ENCODE peak calls at places on chromosomes 12 and 14, in six cellular contexts. B is endothelial cell of umbilical vein, L is A549, O is GM12878, P is K562, K is HepG2. S is an unnamed sample.

GRCh38 chr12:112577473-112578334 is 159.0 kb downstream of the PTPN11 start:
- DNase-seq in B (no peak), L (no peak), O (no peak), P (no peak), K (no peak), S (no peak)

GRCh38 chr12:40104461-40105264 is 1.2 kb downstream of the SLC2A13 start:
- DNase-seq in B (no peak), L (peak), O (no peak), P (peak), K (no peak), S (no peak)

GRCh38 chr14:66359500-66359899 is 126.7 kb upstream of the CCDC196 start:
- DNase-seq in B (peak), L (peak), O (peak), P (peak), K (peak), S (peak)

GRCh38 chr12:3185260-3185870 is 108.2 kb downstream of the TSPAN9 start:
- DNase-seq in B (no peak), L (no peak), O (no peak), P (no peak), K (no peak), S (no peak)

GRCh38 chr12:94098466-94098865 is 49.9 kb upstream of the PLXNC1 start:
- DNase-seq in B (no peak), L (no peak), O (no peak), P (peak), K (no peak), S (no peak)

GRCh38 chr12:30110970-30111586 is 327.3 kb upstream of the TMTC1 start:
- DNase-seq in B (peak), L (no peak), O (no peak), P (no peak), K (no peak), S (no peak)

GRCh38 chr14:105223260-105223659 is 25.1 kb upstream of the BTBD6 start:
- DNase-seq in B (no peak), L (no peak), O (no peak), P (no peak), K (no peak), S (no peak)

GRCh38 chr12:24226745-24227350 is 277.4 kb upstream of the SOX5 start:
- DNase-seq in B (peak), L (no peak), O (no peak), P (peak), K (peak), S (peak)

GRCh38 chr12:78473136-78473535 is 391.4 kb upstream of the SYT1 start:
- DNase-seq in B (peak), L (no peak), O (no peak), P (no peak), K (no peak), S (no peak)

GRCh38 chr12:9796916-9797315 is 30.4 kb upstream of the KLRF1 start:
- DNase-seq in B (peak), L (no peak), O (no peak), P (peak), K (no peak), S (no peak)

GRCh38 chr12:21941522-21942376 is 523 bp upstream of the ABCC9 start:
- DNase-seq in B (peak), L (no peak), O (no peak), P (peak), K (no peak), S (no peak)

GRCh38 chr12:51591020-51591901 is at the start of gene SCN8A:
- DNase-seq in B (peak), L (peak), O (no peak), P (peak), K (no peak), S (peak)

GRCh38 chr12:98701166-98701565 is 56.1 kb downstream of the APAF1 start:
- DNase-seq in B (no peak), L (no peak), O (no peak), P (no peak), K (no peak), S (no peak)

GRCh38 chr12:54331461-54331860 is 6.5 kb downstream of the COPZ1 start:
- DNase-seq in B (no peak), L (no peak), O (no peak), P (no peak), K (no peak), S (no peak)

GRCh38 chr14:79467837-79468236 is 743.5 kb downstream of the DIO2 start:
- DNase-seq in B (no peak), L (no peak), O (no peak), P (no peak), K (no peak), S (no peak)

DNA sequence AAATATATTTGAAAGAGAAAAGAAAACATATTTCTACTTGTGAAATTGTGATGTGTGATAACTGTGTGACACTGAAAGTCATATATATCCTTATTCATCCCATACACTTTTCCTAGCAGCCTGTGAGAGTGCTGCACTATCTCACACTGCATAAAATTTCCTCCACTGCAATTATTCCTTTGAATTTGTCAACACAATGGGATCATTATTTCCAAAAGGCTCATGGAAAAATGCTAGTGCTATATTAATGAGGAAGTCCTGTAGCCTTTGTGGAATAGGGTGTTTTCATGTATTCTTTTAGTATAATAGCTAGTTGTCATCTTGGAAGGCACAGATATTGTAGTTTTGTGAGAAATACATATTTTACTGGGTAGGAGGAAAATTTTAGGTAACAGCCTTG is 504.1 kb downstream of the RPL10L start:
- DNase-seq in B (no peak), L (no peak), O (no peak), P (no peak), K (no peak), S (no peak)
- TF ChIP-seq MYC in B (no peak), L (no peak), O (no peak), P (no peak), K (no peak), S (no peak)

GRCh38 chr14:102317564-102318248 is 1.8 kb upstream of the ZNF839 start:
- DNase-seq in B (peak), L (no peak), O (no peak), P (peak), K (peak), S (peak)

GRCh38 chr14:102316746-102317563 is 2.6 kb upstream of the ZNF839 start:
- DNase-seq in B (peak), L (peak), O (peak), P (peak), K (peak), S (peak)

GRCh38 chr14:102319351-102320032 is at the start of gene ZNF839:
- DNase-seq in B (peak), L (peak), O (no peak), P (peak), K (peak), S (peak)

GRCh38 chr14:102320033-102320660 is 601 bp downstream of the ZNF839 start:
- DNase-seq in B (peak), L (peak), O (no peak), P (peak), K (no peak), S (peak)

DNA sequence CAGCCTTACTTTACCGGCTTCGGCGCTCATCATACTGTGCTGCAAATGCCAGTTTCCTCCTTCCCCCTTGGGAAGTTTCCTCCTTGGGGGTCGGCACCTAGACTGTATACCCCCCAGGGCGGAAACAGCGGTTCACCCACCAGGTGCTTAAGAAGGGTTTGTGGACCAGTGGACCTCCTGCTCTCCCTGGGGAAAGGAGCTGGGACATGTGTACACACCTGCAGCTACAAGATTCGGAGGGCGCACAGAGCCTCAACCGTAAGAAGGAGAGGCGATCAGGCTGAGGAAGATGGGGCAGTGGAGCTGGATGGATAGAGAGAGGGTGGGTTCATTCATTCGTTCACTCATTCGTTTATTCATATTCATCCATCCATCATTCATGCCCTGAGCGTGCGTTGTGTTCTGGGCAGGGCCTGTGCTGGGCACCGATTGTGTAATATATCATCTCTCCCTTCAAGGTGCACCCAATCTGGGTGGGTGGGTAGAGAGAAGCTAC is 717 bp upstream of the ZNF839 start:
- DNase-seq in B (no peak), L (no peak), O (no peak), P (no peak), K (no peak), S (no peak)
- TF ChIP-seq CTCF in B (no peak), L (no peak), O (no peak), P (no peak), K (no peak), S (no peak)

GRCh38 chr12:7645395-7646177 is 20.1 kb downstream of the APOBEC1 start:
- DNase-seq in B (peak), L (peak), O (no peak), P (peak), K (peak), S (peak)
- TF ChIP-seq MYC in B (no peak), L (no peak), O (no peak), P (no peak), K (no peak), S (no peak)

GRCh38 chr14:26917086-26917485 is 319.3 kb upstream of the NOVA1 start:
- DNase-seq in B (peak), L (no peak), O (no peak), P (peak), K (peak), S (peak)
- TF ChIP-seq CTCF in B (peak), L (peak), O (no peak), P (peak), K (peak), S (no peak)

GRCh38 chr12:81819991-81820633 is 61.0 kb upstream of the PPFIA2 start:
- DNase-seq in B (no peak), L (no peak), O (no peak), P (no peak), K (no peak), S (no peak)
- TF ChIP-seq MYC in B (no peak), L (no peak), O (no peak), P (no peak), K (no peak), S (no peak)

GRCh38 chr12:49587174-49587908 is 18.1 kb downstream of the FAM186B start:
- DNase-seq in B (no peak), L (peak), O (no peak), P (no peak), K (no peak), S (no peak)
- TF ChIP-seq CTCF in B (no peak), L (no peak), O (no peak), P (no peak), K (no peak), S (peak)

GRCh38 chr14:31945701-31946100 is 131.4 kb upstream of the ARHGAP5 start:
- DNase-seq in B (no peak), L (no peak), O (no peak), P (no peak), K (no peak), S (no peak)
- TF ChIP-seq MYC in B (no peak), L (no peak), O (no peak), P (no peak), K (no peak), S (no peak)

GRCh38 chr14:30874120-30874998 is at the start of gene COCH:
- DNase-seq in B (no peak), L (peak), O (no peak), P (peak), K (peak), S (peak)
- TF ChIP-seq CTCF in B (peak), L (peak), O (peak), P (peak), K (peak), S (peak)

GRCh38 chr14:69685716-69686115 is 74.3 kb downstream of the SUSD6 start:
- DNase-seq in B (no peak), L (no peak), O (no peak), P (no peak), K (peak), S (no peak)

GRCh38 chr14:69684461-69685183 is 73.2 kb downstream of the SUSD6 start:
- DNase-seq in B (no peak), L (no peak), O (no peak), P (no peak), K (no peak), S (peak)

GRCh38 chr14:69682607-69683263 is 71.3 kb downstream of the SUSD6 start:
- DNase-seq in B (no peak), L (no peak), O (no peak), P (no peak), K (peak), S (no peak)

GRCh38 chr14:69683971-69684370 is 72.6 kb downstream of the SUSD6 start:
- DNase-seq in B (no peak), L (no peak), O (no peak), P (peak), K (no peak), S (no peak)

GRCh38 chr14:69685217-69685616 is 73.8 kb downstream of the SUSD6 start:
- DNase-seq in B (peak), L (no peak), O (no peak), P (peak), K (no peak), S (no peak)
- TF ChIP-seq MYC in B (no peak), L (no peak), O (no peak), P (no peak), K (no peak), S (no peak)

GRCh38 chr12:68065687-68066086 is 76.4 kb downstream of the IFNG-AS1 start:
- DNase-seq in B (no peak), L (no peak), O (no peak), P (no peak), K (no peak), S (no peak)

GRCh38 chr12:68069276-68069675 is 80.0 kb downstream of the IFNG-AS1 start:
- DNase-seq in B (no peak), L (no peak), O (no peak), P (no peak), K (no peak), S (no peak)

GRCh38 chr12:68070957-68071356 is 81.7 kb downstream of the IFNG-AS1 start:
- DNase-seq in B (no peak), L (no peak), O (no peak), P (no peak), K (no peak), S (no peak)

GRCh38 chr12:68065163-68065562 is 75.9 kb downstream of the IFNG-AS1 start:
- DNase-seq in B (no peak), L (no peak), O (no peak), P (no peak), K (no peak), S (no peak)

DNA sequence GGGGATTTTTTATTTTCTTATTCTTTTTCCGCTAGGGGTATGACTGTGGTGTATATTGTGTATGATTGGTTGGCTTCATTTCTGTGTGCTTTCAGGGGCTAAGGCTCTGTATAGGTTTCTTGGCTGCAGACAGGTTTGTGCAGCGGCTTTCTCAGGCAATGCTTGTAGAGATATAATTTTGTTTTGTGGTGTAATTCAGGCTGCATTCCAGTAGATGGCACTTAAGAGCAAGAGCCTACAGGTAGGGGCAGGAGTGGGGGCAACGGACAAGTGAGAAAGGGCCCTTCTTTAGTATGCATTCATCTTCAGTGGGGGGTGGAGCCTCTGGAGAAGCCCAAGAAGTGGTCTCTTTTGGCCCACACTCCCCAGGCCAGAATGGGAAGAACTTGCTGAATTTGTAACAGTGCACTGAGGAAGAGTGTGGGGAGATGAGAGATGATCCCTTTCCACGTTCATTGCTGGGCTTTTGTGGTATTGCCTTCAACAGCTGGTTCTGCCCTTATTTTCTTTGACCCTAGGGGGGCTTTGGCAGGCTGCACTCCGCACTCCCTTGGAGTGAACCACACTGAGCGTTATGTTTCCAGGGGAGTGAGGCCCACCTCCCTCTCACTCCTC is 78.6 kb downstream of the IFNG-AS1 start:
- DNase-seq in B (no peak), L (peak), O (no peak), P (peak), K (peak), S (peak)
- TF ChIP-seq CTCF in B (peak), L (no peak), O (peak), P (peak), K (peak), S (peak)